ENCODE peak calls at places on chromosomes 13 and 19, in nine cellular contexts. A, H, J, O, M, Y, I, P and G are unnamed samples.

GRCh38 chr19:45526143-45526542 is 18.9 kb downstream of the VASP start:
- DNase-seq in A (peak; percentile 22), P (peak; percentile 67), H (no peak), M (no peak), I (peak; percentile 64), Y (peak; percentile 81), O (peak; percentile 87), J (peak; percentile 34), G (peak; percentile 97)

GRCh38 chr19:42965204-42965603 is 28.2 kb upstream of the PSG7 start:
- DNase-seq in P (peak; percentile 79), J (no peak), Y (no peak), M (no peak), O (no peak), A (no peak), H (no peak), I (peak; percentile 39), G (no peak)

GRCh38 chr19:58038688-58039204 is 4.9 kb downstream of the ZSCAN1 start:
- DNase-seq in I (no peak), H (no peak), M (no peak), O (no peak), Y (no peak), J (no peak), A (no peak), P (peak; percentile 8), G (peak; percentile 60)

GRCh38 chr13:113117335-113117872 is 5.2 kb upstream of the F10 start:
- DNase-seq in I (no peak), M (no peak), J (no peak), A (no peak), P (peak; percentile 50), H (no peak), Y (no peak), O (no peak), G (no peak)

GRCh38 chr13:46721054-46721453 is 75.9 kb downstream of the ESD start:
- DNase-seq in I (peak; percentile 18), A (peak; percentile 56), Y (peak; percentile 39), H (no peak), O (peak; percentile 8), P (peak; percentile 76), M (peak; percentile 14), J (no peak), G (peak; percentile 73)

GRCh38 chr13:107254392-107254791 is 686.5 kb upstream of the ARGLU1 start:
- DNase-seq in A (no peak), O (no peak), J (no peak), H (no peak), P (no peak), M (no peak), I (peak; percentile 13), Y (no peak), G (no peak)

GRCh38 chr19:53586277-53586691 is 45.5 kb upstream of the DPRX start:
- DNase-seq in O (no peak), J (no peak), M (no peak), P (no peak), I (no peak), H (no peak), Y (no peak), A (no peak), G (no peak)

GRCh38 chr13:81058916-81059290 is 718.0 kb upstream of the SPRY2 start:
- DNase-seq in H (no peak), J (no peak), I (peak; percentile 73), O (no peak), A (no peak), Y (no peak), P (no peak), M (no peak), G (no peak)

GRCh38 chr13:42279080-42279479 is 7.1 kb downstream of the AKAP11 start:
- DNase-seq in I (no peak), H (no peak), P (peak; percentile 10), O (no peak), A (no peak), Y (no peak), M (no peak), J (no peak), G (no peak)

GRCh38 chr13:20363604-20364003 is 131.5 kb upstream of the GJB6 start:
- DNase-seq in Y (no peak), I (no peak), O (no peak), P (no peak), H (no peak), M (no peak), A (no peak), J (no peak), G (no peak)